ENCODE peak calls at places on chromosomes 12 and 14, in eight cellular contexts. X is tibial nerve, M is transverse colon, Y is Peyer's patch, N is adrenal gland, D is neural progenitor cell, S is astrocyte of the spinal cord, J is AG04449. F is an unnamed sample.

GRCh38 chr12:83335748-83336147 is 649.0 kb downstream of the TMTC2 start:
- DNase-seq in S (no peak), M (no peak), D (no peak), J (no peak), X (no peak), N (no peak), Y (no peak), F (no peak)

GRCh38 chr12:63410197-63410596 is 258.1 kb downstream of the DPY19L2 start:
- DNase-seq in J (no peak), Y (no peak), M (no peak), S (no peak), N (no peak), D (peak; percentile 14), X (no peak), F (no peak)

GRCh38 chr12:40561395-40561966 is 130.8 kb upstream of the CNTN1 start:
- DNase-seq in M (no peak), J (no peak), X (no peak), N (no peak), Y (no peak), D (no peak), S (no peak), F (no peak)

GRCh38 chr12:94405378-94406116 is 54.1 kb downstream of the CEP83 start:
- DNase-seq in N (no peak), D (no peak), X (no peak), M (no peak), Y (no peak), S (no peak), J (no peak), F (no peak)

GRCh38 chr12:63845726-63846125 is 1.2 kb downstream of the SRGAP1 start:
- DNase-seq in N (no peak), Y (no peak), M (peak; percentile 30), D (no peak), J (no peak), X (no peak), S (peak; percentile 61), F (no peak)

GRCh38 chr14:38039526-38039925 is 168.2 kb upstream of the SSTR1 start:
- DNase-seq in J (no peak), M (no peak), N (no peak), S (no peak), D (no peak), X (no peak), Y (no peak), F (no peak)

GRCh38 chr14:72443256-72443655 is 450.6 kb downstream of the DPF3 start:
- DNase-seq in J (no peak), Y (no peak), D (no peak), N (no peak), M (no peak), X (no peak), S (no peak), F (no peak)

GRCh38 chr12:52895726-52896189 is 9.1 kb downstream of the KRT8 start:
- DNase-seq in J (no peak), S (no peak), X (no peak), N (no peak), M (no peak), Y (no peak), D (no peak), F (no peak)

GRCh38 chr12:97308576-97309198 is 153.9 kb upstream of the RMST start:
- DNase-seq in D (peak; percentile 24), Y (no peak), X (peak; percentile 76), N (no peak), S (peak; percentile 62), J (peak; percentile 7), M (no peak), F (peak; percentile 62)

GRCh38 chr12:75939016-75939642 is 92.4 kb downstream of the PHLDA1 start:
- DNase-seq in Y (no peak), X (no peak), N (no peak), D (no peak), J (no peak), M (no peak), S (no peak), F (no peak)

GRCh38 chr12:88578821-88579518 is 1.3 kb downstream of the KITLG start:
- DNase-seq in Y (peak; percentile 55), J (no peak), N (peak; percentile 16), X (peak; percentile 13), S (no peak), D (peak; percentile 64), M (peak; percentile 43), F (no peak)

GRCh38 chr12:88577537-88577936 is 2.7 kb downstream of the KITLG start:
- DNase-seq in J (no peak), S (peak; percentile 38), N (no peak), D (no peak), X (no peak), M (no peak), Y (no peak), F (no peak)

GRCh38 chr12:88579572-88579940 is 715 bp downstream of the KITLG start:
- DNase-seq in S (peak; percentile 47), N (peak; percentile 40), M (peak; percentile 56), J (no peak), Y (peak; percentile 55), X (peak; percentile 25), D (peak; percentile 49), F (no peak)

GRCh38 chr12:88578274-88578673 is 2.0 kb downstream of the KITLG start:
- DNase-seq in N (peak; percentile 15), J (no peak), Y (no peak), S (peak; percentile 48), M (no peak), D (peak; percentile 63), X (no peak), F (no peak)

GRCh38 chr12:88579941-88580871 is at the start of gene KITLG:
- DNase-seq in D (peak; percentile 93), Y (peak; percentile 88), N (peak; percentile 86), M (peak; percentile 89), J (no peak), S (peak; percentile 90), X (peak; percentile 71), F (peak; percentile 65)
- TF ChIP-seq CTCF in D (no peak), Y (no peak), N (peak; percentile 11), M (peak; percentile 42), J (peak; percentile 48), S (peak; percentile 33), X (peak; percentile 57), F (peak; percentile 37)

GRCh38 chr14:74610199-74610865 is 1.7 kb downstream of the LTBP2 start:
- DNase-seq in X (no peak), Y (no peak), M (no peak), N (no peak), S (no peak), D (no peak), J (no peak), F (no peak)
- H3K4me3 ChIP-seq in X (peak overlapping the region; percentile 71), Y (peak overlapping the region; percentile 60), M (no peak overlapping the region), N (peak overlapping the region; percentile 71), S (peak overlapping the region; percentile 74), D (no peak overlapping the region), J (peak overlapping the region; percentile 67), F (peak overlapping the region; percentile 71)

DNA sequence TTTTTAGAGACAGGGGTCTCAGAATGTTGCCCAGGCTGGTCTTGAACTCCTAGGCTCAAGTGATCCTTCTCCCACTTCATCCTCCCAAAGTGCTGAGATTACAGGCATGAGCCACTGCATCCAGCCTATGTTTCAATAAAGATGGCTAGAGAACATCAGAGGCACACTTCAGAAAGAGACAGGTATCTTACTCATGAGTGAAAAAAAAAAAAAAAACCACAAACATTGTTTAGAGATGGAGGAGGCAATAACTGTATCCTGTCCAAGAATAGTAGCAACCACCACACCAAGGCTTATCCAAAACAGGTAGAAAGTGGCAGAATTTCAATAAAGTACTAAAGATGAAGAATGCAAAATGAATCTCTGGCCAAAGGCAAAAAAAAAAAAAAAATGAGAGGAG is 30.3 kb downstream of the EEA1 start:
- DNase-seq in X (no peak), M (no peak), D (no peak), Y (no peak), S (no peak), N (no peak), J (no peak), F (no peak)
- TF ChIP-seq CTCF in X (no peak), M (no peak), D (no peak), Y (no peak), S (no peak), N (no peak), J (no peak), F (no peak)

GRCh38 chr14:91351508-91351853 is 66.1 kb downstream of the CCDC88C start:
- DNase-seq in N (no peak), X (no peak), J (no peak), Y (no peak), S (no peak), M (no peak), D (no peak), F (no peak)

GRCh38 chr14:91352101-91352500 is 65.5 kb downstream of the CCDC88C start:
- DNase-seq in D (peak; percentile 49), M (no peak), S (peak; percentile 47), N (no peak), J (no peak), X (no peak), Y (no peak), F (no peak)

GRCh38 chr14:91350813-91351507 is 66.7 kb downstream of the CCDC88C start:
- DNase-seq in Y (peak; percentile 66), N (no peak), M (no peak), X (no peak), S (no peak), J (no peak), D (no peak), F (no peak)

GRCh38 chr14:91354221-91354916 is 63.3 kb downstream of the CCDC88C start:
- DNase-seq in N (no peak), X (no peak), S (peak; percentile 55), M (no peak), D (no peak), Y (no peak), J (no peak), F (peak; percentile 4)

DNA sequence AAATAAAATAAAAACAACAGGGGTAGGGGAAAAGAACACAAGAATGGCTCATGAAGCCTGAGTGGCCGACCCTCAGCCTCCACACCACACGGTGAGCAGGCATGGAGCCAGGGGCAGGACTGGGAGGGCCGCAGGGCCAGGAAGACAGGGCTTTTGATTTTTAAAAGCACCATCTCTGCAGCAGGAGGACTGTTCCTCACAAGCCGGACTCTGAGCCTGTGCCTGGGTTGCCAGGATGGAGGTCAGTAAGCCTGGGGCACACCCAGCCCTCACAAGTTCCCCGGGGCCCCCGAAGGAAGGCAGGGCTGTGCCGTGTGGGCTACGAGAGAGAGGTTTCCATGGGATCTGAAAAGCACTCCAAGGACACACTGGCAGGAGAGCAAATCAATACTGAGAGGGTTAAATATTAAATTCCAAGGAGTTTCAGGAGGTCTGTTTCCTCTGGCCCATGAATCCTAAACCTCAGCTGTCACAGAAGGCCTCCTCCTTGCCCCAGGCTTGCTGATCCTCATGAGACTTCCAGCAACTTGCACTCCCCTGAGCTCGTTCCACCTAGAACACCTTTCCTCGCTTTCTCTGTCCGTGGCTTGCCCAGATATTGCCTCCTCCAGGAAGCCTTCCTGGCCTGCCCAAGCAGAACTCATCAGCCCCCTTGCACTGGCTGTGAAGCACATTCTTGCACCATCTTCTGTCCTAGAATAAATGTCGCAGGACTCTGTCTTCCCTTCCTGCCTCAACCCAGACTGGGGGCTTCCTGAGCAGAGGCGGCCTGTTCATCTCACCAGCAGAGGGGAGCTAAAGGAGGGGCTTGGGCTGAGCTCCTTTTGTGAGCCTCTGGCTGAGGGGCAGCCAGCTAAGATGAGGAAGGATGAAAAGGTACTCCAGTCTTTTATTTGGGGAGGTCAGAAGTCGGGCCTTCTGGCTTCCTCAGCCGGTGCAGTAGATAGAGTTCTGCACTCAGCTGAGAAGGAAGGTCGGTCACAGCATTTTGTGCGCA is 64.6 kb downstream of the CCDC88C start:
- DNase-seq in N (no peak), M (no peak), D (peak; percentile 53), S (no peak), Y (no peak), J (no peak), X (no peak), F (no peak)
- H3K4me3 ChIP-seq in N (no peak overlapping the region), M (no peak overlapping the region), D (no peak overlapping the region), S (no peak overlapping the region), Y (no peak overlapping the region), J (no peak overlapping the region), X (no peak overlapping the region), F (no peak overlapping the region)

F was measured in astrocyte of the cerebellum.